ENCODE peak calls at places on chromosomes 1 and 21, in seven cellular contexts. W is Calu3; A is activated T-helper 9 cell treated with anti-CD3 and anti-CD28 coated beads, Interleukin-2, amount 50 U/mL, for 16 hours; K is caudate nucleus; X is GM18507; O is stimulated activated naive B cell treated with anti-CD40 and anti-IgM and Interleukin-4, amounts not matched to agents 10 μg/mL and 1 μg/mL and 100 μg/mL, for 72 hours; Z is fibroblast of mammary gland. P is an unnamed sample.

GRCh38 chr1:20682571-20683236 is 21.5 kb upstream of the DDOST start:
- DNase-seq in W (no peak), A (no peak), K (peak), X (no peak), O (no peak), Z (no peak), P (no peak)

GRCh38 chr1:41698916-41699860 is 214.7 kb upstream of the EDN2 start:
- DNase-seq in W (no peak), A (no peak), K (no peak), X (peak), O (peak), Z (no peak), P (no peak)

GRCh38 chr1:203517426-203517974 is 23.5 kb downstream of the OPTC start:
- DNase-seq in W (no peak), A (no peak), K (no peak), X (no peak), O (no peak), Z (no peak), P (no peak)

GRCh38 chr21:39386194-39386593 is 37.3 kb upstream of the HMGN1 start:
- DNase-seq in W (peak), A (no peak), K (no peak), X (no peak), O (no peak), Z (peak), P (no peak)

GRCh38 chr1:42340093-42340492 is 5.1 kb upstream of the FOXJ3 start:
- DNase-seq in W (peak), A (no peak), K (no peak), X (no peak), O (no peak), Z (peak), P (no peak)

GRCh38 chr1:51733793-51734522 is 117.1 kb downstream of the OSBPL9 start:
- DNase-seq in W (no peak), A (no peak), K (no peak), X (no peak), O (no peak), Z (no peak), P (no peak)

GRCh38 chr1:45493116-45493697 is 2.2 kb upstream of the TESK2 start:
- DNase-seq in W (peak), A (peak), K (no peak), X (no peak), O (peak), Z (peak), P (peak)

GRCh38 chr1:157140068-157140588 is 1.9 kb upstream of the ETV3 start:
- DNase-seq in W (no peak), A (no peak), K (no peak), X (no peak), O (no peak), Z (peak), P (no peak)

GRCh38 chr1:150280138-150280707 is 2.1 kb upstream of the CIART start:
- DNase-seq in W (no peak), A (no peak), K (no peak), X (no peak), O (no peak), Z (no peak), P (no peak)

GRCh38 chr1:2636733-2637132 is 3.9 kb upstream of the MMEL1 start:
- DNase-seq in W (no peak), A (no peak), K (no peak), X (no peak), O (no peak), Z (no peak), P (no peak)

GRCh38 chr21:25402134-25402957 is 204.9 kb downstream of the MRPL39 start:
- DNase-seq in W (no peak), A (no peak), K (no peak), X (no peak), O (no peak), Z (no peak), P (no peak)

P was measured in K562.